ENCODE peak calls at places on chromosome 2, in six cellular contexts. One of them, this sample, is unnamed.

GRCh38 chr2:202858601-202859000 is 13.0 kb downstream of the ICA1L start:
- DNase-seq in HepG2: no peak
- DNase-seq in GM12878: no peak
- DNase-seq in A549: no peak
- DNase-seq in K562: no peak
- DNase-seq in IMR-90: no peak
- DNase-seq in this sample: no peak

GRCh38 chr2:177281400-177282021 is 17.0 kb upstream of the NFE2L2 start:
- DNase-seq in HepG2: no peak
- DNase-seq in IMR-90: no peak
- DNase-seq in GM12878: peak; percentile 64
- DNase-seq in K562: no peak
- DNase-seq in A549: no peak
- DNase-seq in this sample: no peak

GRCh38 chr2:165682546-165682945 is 111.5 kb downstream of the GALNT3 start:
- DNase-seq in GM12878: no peak
- DNase-seq in HepG2: no peak
- DNase-seq in K562: no peak
- DNase-seq in A549: no peak
- DNase-seq in IMR-90: no peak
- DNase-seq in this sample: no peak

GRCh38 chr2:1546901-1547300 is 133.6 kb downstream of the TPO start:
- DNase-seq in HepG2: no peak
- DNase-seq in IMR-90: no peak
- DNase-seq in K562: peak; percentile 30
- DNase-seq in GM12878: no peak
- DNase-seq in A549: no peak
- DNase-seq in this sample: no peak

GRCh38 chr2:204282525-204282924 is 262.8 kb upstream of the PARD3B start:
- DNase-seq in HepG2: peak; percentile 34
- DNase-seq in GM12878: no peak
- DNase-seq in IMR-90: no peak
- DNase-seq in A549: no peak
- DNase-seq in K562: no peak
- DNase-seq in this sample: no peak

GRCh38 chr2:240462073-240462703 is 26.7 kb downstream of the GPC1 start:
- DNase-seq in HepG2: no peak
- DNase-seq in K562: no peak
- DNase-seq in GM12878: no peak
- DNase-seq in A549: no peak
- DNase-seq in IMR-90: no peak
- DNase-seq in this sample: no peak

GRCh38 chr2:72115361-72116080 is 32.1 kb downstream of the CYP26B1 start:
- DNase-seq in IMR-90: peak; percentile 73
- DNase-seq in HepG2: no peak
- DNase-seq in GM12878: no peak
- DNase-seq in A549: peak; percentile 97
- DNase-seq in K562: no peak
- DNase-seq in this sample: no peak

GRCh38 chr2:15363142-15363541 is 198.0 kb downstream of the NBAS start:
- DNase-seq in IMR-90: peak; percentile 54
- DNase-seq in GM12878: no peak
- DNase-seq in HepG2: peak; percentile 17
- DNase-seq in K562: no peak
- DNase-seq in A549: no peak
- DNase-seq in this sample: no peak

GRCh38 chr2:71082402-71083252 is 14.2 kb downstream of the NAGK start:
- DNase-seq in IMR-90: no peak
- DNase-seq in HepG2: no peak
- DNase-seq in GM12878: no peak
- DNase-seq in K562: no peak
- DNase-seq in A549: no peak
- DNase-seq in this sample: no peak

GRCh38 chr2:160229591-160229990 is 29.5 kb upstream of the ITGB6 start:
- DNase-seq in HepG2: no peak
- DNase-seq in K562: no peak
- DNase-seq in A549: no peak
- DNase-seq in GM12878: no peak
- DNase-seq in IMR-90: peak; percentile 62
- DNase-seq in this sample: no peak

GRCh38 chr2:187307606-187308005 is 140.4 kb downstream of the CALCRL start:
- DNase-seq in K562: no peak
- DNase-seq in GM12878: no peak
- DNase-seq in A549: no peak
- DNase-seq in HepG2: no peak
- DNase-seq in IMR-90: no peak
- DNase-seq in this sample: no peak

GRCh38 chr2:15890936-15891905 is 49.1 kb upstream of the MYCN start:
- DNase-seq in HepG2: peak; percentile 38
- DNase-seq in IMR-90: no peak
- DNase-seq in GM12878: no peak
- DNase-seq in K562: no peak
- DNase-seq in A549: no peak
- DNase-seq in this sample: no peak

GRCh38 chr2:27716301-27717069 is 52.8 kb downstream of the SLC4A1AP start:
- DNase-seq in K562: no peak
- DNase-seq in HepG2: no peak
- DNase-seq in GM12878: no peak
- DNase-seq in A549: no peak
- DNase-seq in IMR-90: no peak
- DNase-seq in this sample: no peak

GRCh38 chr2:239956818-239957261 is 68.3 kb downstream of the NDUFA10 start:
- DNase-seq in K562: no peak
- DNase-seq in HepG2: no peak
- DNase-seq in IMR-90: no peak
- DNase-seq in GM12878: no peak
- DNase-seq in A549: no peak
- DNase-seq in this sample: no peak

GRCh38 chr2:42585779-42586178 is 17.3 kb downstream of the MTA3 start:
- DNase-seq in GM12878: no peak
- DNase-seq in A549: no peak
- DNase-seq in HepG2: peak; percentile 57
- DNase-seq in IMR-90: no peak
- DNase-seq in K562: no peak
- DNase-seq in this sample: no peak

GRCh38 chr2:149313512-149313972 is 16.8 kb upstream of the LYPD6 start:
- DNase-seq in GM12878: peak; percentile 9
- DNase-seq in K562: peak; percentile 77
- DNase-seq in A549: peak; percentile 43
- DNase-seq in HepG2: peak; percentile 52
- DNase-seq in IMR-90: peak; percentile 24
- DNase-seq in this sample: peak; percentile 76

GRCh38 chr2:172442072-172442895 is 14.9 kb downstream of the ITGA6 start:
- DNase-seq in GM12878: no peak
- DNase-seq in K562: no peak
- DNase-seq in HepG2: peak; percentile 75
- DNase-seq in IMR-90: peak; percentile 97
- DNase-seq in A549: peak; percentile 86
- DNase-seq in this sample: peak; percentile 12

GRCh38 chr2:198371329-198371728 is 566.9 kb downstream of the PLCL1 start:
- DNase-seq in K562: no peak
- DNase-seq in HepG2: no peak
- DNase-seq in A549: no peak
- DNase-seq in IMR-90: no peak
- DNase-seq in GM12878: no peak
- DNase-seq in this sample: no peak

GRCh38 chr2:241989074-241989473 is 119.5 kb downstream of the RTP5 start:
- DNase-seq in GM12878: no peak
- DNase-seq in IMR-90: no peak
- DNase-seq in A549: no peak
- DNase-seq in K562: no peak
- DNase-seq in HepG2: no peak
- DNase-seq in this sample: no peak

GRCh38 chr2:30934071-30934470 is 126.8 kb upstream of the CAPN13 start:
- DNase-seq in K562: no peak
- DNase-seq in HepG2: no peak
- DNase-seq in A549: no peak
- DNase-seq in GM12878: no peak
- DNase-seq in IMR-90: no peak
- DNase-seq in this sample: no peak

GRCh38 chr2:239934571-239935171 is 90.5 kb downstream of the NDUFA10 start:
- DNase-seq in K562: peak; percentile 36
- DNase-seq in HepG2: peak; percentile 74
- DNase-seq in A549: no peak
- DNase-seq in GM12878: no peak
- DNase-seq in IMR-90: peak; percentile 39
- DNase-seq in this sample: peak; percentile 61

GRCh38 chr2:189580267-189580661 is 322 bp downstream of the SLC40A1 start:
- DNase-seq in IMR-90: no peak
- DNase-seq in A549: peak; percentile 17
- DNase-seq in GM12878: no peak
- DNase-seq in K562: peak; percentile 61
- DNase-seq in HepG2: peak; percentile 40
- DNase-seq in this sample: peak; percentile 21

GRCh38 chr2:110099036-110099420 is 16.6 kb downstream of the MALL start:
- DNase-seq in GM12878: no peak
- DNase-seq in A549: no peak
- DNase-seq in HepG2: no peak
- DNase-seq in K562: no peak
- DNase-seq in IMR-90: no peak
- DNase-seq in this sample: no peak

GRCh38 chr2:127913808-127914457 is 28.2 kb upstream of the AMMECR1L start:
- DNase-seq in A549: peak; percentile 31
- DNase-seq in HepG2: no peak
- DNase-seq in IMR-90: no peak
- DNase-seq in GM12878: no peak
- DNase-seq in K562: no peak
- DNase-seq in this sample: no peak

GRCh38 chr2:190469770-190470169 is 61.6 kb downstream of the MFSD6 start:
- DNase-seq in IMR-90: peak; percentile 55
- DNase-seq in K562: peak; percentile 17
- DNase-seq in HepG2: no peak
- DNase-seq in A549: peak; percentile 40
- DNase-seq in GM12878: no peak
- DNase-seq in this sample: peak; percentile 24

GRCh38 chr2:158269143-158269542 is 167.5 kb downstream of the UPP2 start:
- DNase-seq in GM12878: no peak
- DNase-seq in A549: no peak
- DNase-seq in IMR-90: no peak
- DNase-seq in K562: no peak
- DNase-seq in HepG2: no peak
- DNase-seq in this sample: no peak
- TF ChIP-seq BHLHE40 in GM12878: no peak
- TF ChIP-seq BHLHE40 in A549: no peak
- TF ChIP-seq BHLHE40 in IMR-90: no peak
- TF ChIP-seq BHLHE40 in K562: no peak
- TF ChIP-seq BHLHE40 in HepG2: no peak
- TF ChIP-seq BHLHE40 in this sample: no peak

DNA sequence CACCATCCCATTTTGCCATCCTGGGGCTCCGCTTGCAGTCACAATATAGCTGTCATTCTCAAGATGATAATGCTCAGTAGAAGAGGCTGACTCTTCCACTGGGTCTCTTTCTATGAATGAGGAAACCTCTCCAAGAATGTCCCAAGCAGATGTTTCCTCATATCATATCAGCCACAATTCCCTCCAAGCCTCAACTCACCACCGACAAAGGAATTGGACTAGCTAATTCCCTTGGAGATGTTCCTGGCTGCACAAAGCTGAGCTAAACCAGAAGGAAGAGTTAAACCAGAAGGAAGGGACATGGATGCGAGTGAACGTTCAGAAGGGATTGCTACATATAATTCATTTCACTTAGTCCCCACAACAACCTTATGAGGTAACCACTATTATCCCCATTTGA is 65.0 kb upstream of the NPAS2 start:
- DNase-seq in IMR-90: no peak
- DNase-seq in HepG2: no peak
- DNase-seq in A549: no peak
- DNase-seq in K562: no peak
- DNase-seq in GM12878: no peak
- DNase-seq in this sample: no peak
- TF ChIP-seq BHLHE40 in IMR-90: no peak
- TF ChIP-seq BHLHE40 in HepG2: no peak
- TF ChIP-seq BHLHE40 in A549: no peak
- TF ChIP-seq BHLHE40 in K562: no peak
- TF ChIP-seq BHLHE40 in GM12878: no peak
- TF ChIP-seq BHLHE40 in this sample: no peak

GRCh38 chr2:64853894-64854293 is 135.3 kb upstream of the SLC1A4 start:
- DNase-seq in GM12878: no peak
- DNase-seq in A549: no peak
- DNase-seq in IMR-90: no peak
- DNase-seq in HepG2: no peak
- DNase-seq in K562: no peak
- DNase-seq in this sample: no peak
- TF ChIP-seq BHLHE40 in GM12878: no peak
- TF ChIP-seq BHLHE40 in A549: no peak
- TF ChIP-seq BHLHE40 in IMR-90: no peak
- TF ChIP-seq BHLHE40 in HepG2: no peak
- TF ChIP-seq BHLHE40 in K562: no peak
- TF ChIP-seq BHLHE40 in this sample: no peak

GRCh38 chr2:238892796-238893195 is 44.9 kb downstream of the TWIST2 start:
- DNase-seq in K562: no peak
- DNase-seq in HepG2: no peak
- DNase-seq in GM12878: no peak
- DNase-seq in A549: no peak
- DNase-seq in IMR-90: no peak
- DNase-seq in this sample: no peak

GRCh38 chr2:238890131-238890530 is 42.2 kb downstream of the TWIST2 start:
- DNase-seq in GM12878: no peak
- DNase-seq in A549: no peak
- DNase-seq in K562: no peak
- DNase-seq in IMR-90: no peak
- DNase-seq in HepG2: no peak
- DNase-seq in this sample: no peak

GRCh38 chr2:238893349-238894000 is 45.6 kb downstream of the TWIST2 start:
- DNase-seq in A549: no peak
- DNase-seq in IMR-90: no peak
- DNase-seq in GM12878: no peak
- DNase-seq in K562: no peak
- DNase-seq in HepG2: no peak
- DNase-seq in this sample: no peak

GRCh38 chr2:238890806-238891666 is 43.2 kb downstream of the TWIST2 start:
- DNase-seq in GM12878: no peak
- DNase-seq in HepG2: no peak
- DNase-seq in A549: no peak
- DNase-seq in K562: no peak
- DNase-seq in IMR-90: no peak
- DNase-seq in this sample: no peak

DNA sequence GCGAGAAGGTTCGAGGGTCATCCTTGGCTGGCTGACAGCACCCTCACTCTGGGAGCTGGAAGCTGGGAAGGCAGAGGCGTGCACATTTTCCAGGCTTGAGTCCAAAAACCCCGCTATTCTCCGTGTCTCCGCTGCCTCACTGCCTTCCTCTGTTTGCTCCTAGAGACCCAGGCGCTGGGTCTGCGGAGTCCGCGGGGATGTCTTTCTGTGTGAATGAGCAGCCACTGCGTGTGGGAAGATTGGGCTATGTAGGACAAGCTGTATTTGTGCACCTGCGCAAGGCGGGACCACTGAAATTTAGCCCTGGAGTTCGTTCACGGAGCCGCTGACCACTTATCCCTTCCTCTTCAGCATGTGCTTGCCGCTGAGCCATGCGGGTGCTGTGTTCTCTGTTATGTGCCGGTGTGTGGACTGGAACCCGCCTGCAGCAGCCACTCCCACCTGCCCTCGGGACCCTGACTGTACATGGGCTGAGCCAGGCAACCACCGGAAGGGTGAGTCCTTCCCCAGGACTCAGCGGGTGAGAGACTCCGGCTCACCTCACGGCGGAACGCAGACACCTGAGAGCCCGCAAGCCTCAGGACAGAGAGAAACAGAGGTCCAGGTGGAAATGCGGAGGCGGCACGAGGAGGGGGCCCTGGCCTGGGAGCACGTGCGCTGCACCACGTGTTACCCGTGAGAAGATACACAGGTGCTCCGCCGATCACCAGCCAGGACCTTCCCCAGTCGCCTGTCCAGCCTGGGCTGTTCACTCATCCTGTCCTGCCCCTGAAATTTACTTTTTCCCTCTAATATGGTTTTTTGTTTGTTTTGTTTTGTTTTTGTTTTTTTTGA is 44.0 kb downstream of the TWIST2 start:
- DNase-seq in HepG2: no peak
- DNase-seq in GM12878: no peak
- DNase-seq in IMR-90: no peak
- DNase-seq in A549: no peak
- DNase-seq in K562: no peak
- DNase-seq in this sample: no peak
- TF ChIP-seq BHLHE40 in HepG2: no peak
- TF ChIP-seq BHLHE40 in GM12878: no peak
- TF ChIP-seq BHLHE40 in IMR-90: no peak
- TF ChIP-seq BHLHE40 in A549: no peak
- TF ChIP-seq BHLHE40 in K562: no peak
- TF ChIP-seq BHLHE40 in this sample: no peak

This sample was measured in HEK293T.